ENCODE peak calls at places on chromosomes 6 and 20, in nine cellular contexts. M, Y, X, A, B, I, R, O and C are unnamed samples.

GRCh38 chr20:51480507-51481270 is 61.8 kb downstream of the NFATC2 start:
- DNase-seq in M (no peak), Y (no peak), X (peak; percentile 60), A (peak; percentile 40), B (no peak), I (no peak), R (no peak), O (no peak), C (no peak)

GRCh38 chr6:137277971-137278602 is 58.9 kb upstream of the IFNGR1 start:
- DNase-seq in M (peak; percentile 72), Y (no peak), X (no peak), A (no peak), B (peak; percentile 95), I (peak; percentile 40), R (no peak), O (no peak), C (peak; percentile 91)

GRCh38 chr6:35602133-35602946 is 86.4 kb downstream of the FKBP5 start:
- DNase-seq in M (peak; percentile 89), Y (no peak), X (no peak), A (peak; percentile 33), B (peak; percentile 25), I (peak; percentile 66), R (no peak), O (no peak), C (peak; percentile 88)

GRCh38 chr6:164109770-164110140 is 695.2 kb downstream of the QKI start:
- DNase-seq in M (peak; percentile 4), Y (no peak), X (no peak), A (no peak), B (peak; percentile 35), I (peak; percentile 45), R (no peak), O (no peak), C (peak; percentile 2)

GRCh38 chr6:139336994-139337393 is 37.5 kb downstream of the CITED2 start:
- DNase-seq in M (no peak), Y (no peak), X (no peak), A (no peak), B (no peak), I (no peak), R (no peak), O (no peak), C (no peak)

GRCh38 chr6:169172946-169173345 is 80.7 kb downstream of the THBS2 start:
- DNase-seq in M (no peak), Y (no peak), X (no peak), A (no peak), B (no peak), I (no peak), R (peak; percentile 43), O (no peak), C (no peak)

GRCh38 chr6:36443498-36443844 is 671 bp downstream of the KCTD20 start:
- DNase-seq in M (peak; percentile 12), Y (no peak), X (no peak), A (no peak), B (peak; percentile 39), I (no peak), R (no peak), O (no peak), C (no peak)

GRCh38 chr6:118602300-118602699 is 49.1 kb downstream of the CEP85L start:
- DNase-seq in M (no peak), Y (no peak), X (no peak), A (no peak), B (no peak), I (no peak), R (no peak), O (no peak), C (no peak)

GRCh38 chr6:184161-184695 is 108.1 kb upstream of the DUSP22 start:
- DNase-seq in M (no peak), Y (no peak), X (no peak), A (no peak), B (no peak), I (no peak), R (no peak), O (no peak), C (no peak)

GRCh38 chr6:133815313-133815712 is 73.6 kb upstream of the TCF21 start:
- DNase-seq in M (no peak), Y (no peak), X (no peak), A (no peak), B (no peak), I (no peak), R (no peak), O (no peak), C (no peak)

GRCh38 chr6:167207527-167207926 is 49.7 kb upstream of the GPR31 start:
- DNase-seq in M (no peak), Y (no peak), X (no peak), A (no peak), B (no peak), I (no peak), R (no peak), O (no peak), C (no peak)

GRCh38 chr20:54643761-54644160 is 168.4 kb downstream of the DOK5 start:
- DNase-seq in M (peak; percentile 21), Y (no peak), X (no peak), A (no peak), B (no peak), I (no peak), R (no peak), O (no peak), C (peak; percentile 89)

GRCh38 chr6:146997062-146997461 is 207.2 kb upstream of the STXBP5 start:
- DNase-seq in M (peak; percentile 49), Y (no peak), X (no peak), A (no peak), B (peak; percentile 78), I (no peak), R (no peak), O (no peak), C (peak; percentile 31)

GRCh38 chr6:14451594-14452374 is 334.2 kb downstream of the CD83 start:
- DNase-seq in M (no peak), Y (no peak), X (no peak), A (no peak), B (no peak), I (no peak), R (no peak), O (no peak), C (no peak)

GRCh38 chr20:50504231-50504823 is 5.9 kb upstream of the PTPN1 start:
- DNase-seq in M (no peak), Y (no peak), X (no peak), A (peak; percentile 45), B (peak; percentile 58), I (peak; percentile 61), R (no peak), O (no peak), C (peak; percentile 92)

GRCh38 chr6:159691133-159691962 is 1.7 kb downstream of the SOD2 start:
- DNase-seq in M (peak; percentile 86), Y (no peak), X (no peak), A (peak; percentile 77), B (peak; percentile 86), I (peak; percentile 92), R (no peak), O (no peak), C (peak; percentile 96)

GRCh38 chr6:137492771-137493217 is 1.4 kb downstream of the OLIG3 start:
- DNase-seq in M (no peak), Y (no peak), X (no peak), A (no peak), B (no peak), I (no peak), R (no peak), O (no peak), C (no peak)

GRCh38 chr6:28747083-28747630 is 176.6 kb downstream of the TRIM27 start:
- DNase-seq in M (no peak), Y (no peak), X (no peak), A (no peak), B (no peak), I (no peak), R (no peak), O (no peak), C (no peak)

GRCh38 chr6:56642366-56643261 is at the start of gene DST:
- DNase-seq in M (peak; percentile 100), Y (no peak), X (no peak), A (no peak), B (peak; percentile 95), I (peak; percentile 36), R (no peak), O (no peak), C (peak; percentile 78)

GRCh38 chr6:81769834-81770233 is 17.4 kb upstream of the TENT5A start:
- DNase-seq in M (peak; percentile 88), Y (no peak), X (no peak), A (no peak), B (peak; percentile 48), I (no peak), R (no peak), O (no peak), C (peak; percentile 82)

GRCh38 chr6:146311079-146311478 is 232.6 kb upstream of the RAB32 start:
- DNase-seq in M (no peak), Y (no peak), X (no peak), A (no peak), B (no peak), I (no peak), R (no peak), O (no peak), C (no peak)

GRCh38 chr20:8860011-8860495 is 208.8 kb upstream of the PLCB4 start:
- DNase-seq in M (peak; percentile 87), Y (no peak), X (no peak), A (no peak), B (peak; percentile 90), I (peak; percentile 37), R (no peak), O (no peak), C (peak; percentile 100)

GRCh38 chr6:5457036-5457435 is 195.7 kb downstream of the FARS2 start:
- DNase-seq in M (peak; percentile 74), Y (no peak), X (no peak), A (no peak), B (no peak), I (peak; percentile 29), R (peak; percentile 60), O (no peak), C (no peak)